ENCODE peak calls at places on chromosomes 16 and 17, in seven cellular contexts. One of them, this sample, is unnamed.

GRCh38 chr17:57782051-57782490 is 37.0 kb upstream of the CCDC182 start:
- DNase-seq in ovary: no peak
- DNase-seq in Peyer's patch: no peak
- DNase-seq in heart left ventricle: peak
- DNase-seq in K562: no peak
- DNase-seq in suprapubic skin: no peak
- DNase-seq in IMR-90: no peak
- DNase-seq in this sample: no peak

GRCh38 chr17:49822829-49823228 is 25.0 kb downstream of the TAC4 start:
- DNase-seq in K562: no peak
- DNase-seq in heart left ventricle: peak
- DNase-seq in IMR-90: peak
- DNase-seq in ovary: no peak
- DNase-seq in suprapubic skin: no peak
- DNase-seq in Peyer's patch: peak
- DNase-seq in this sample: no peak

GRCh38 chr16:54931041-54931756 is 534 bp downstream of the IRX5 start:
- DNase-seq in heart left ventricle: no peak
- DNase-seq in K562: peak
- DNase-seq in ovary: peak
- DNase-seq in IMR-90: no peak
- DNase-seq in suprapubic skin: no peak
- DNase-seq in Peyer's patch: no peak
- DNase-seq in this sample: no peak

GRCh38 chr16:16127469-16128116 is 95.7 kb downstream of the ABCC6 start:
- DNase-seq in K562: peak
- DNase-seq in suprapubic skin: peak
- DNase-seq in IMR-90: peak
- DNase-seq in Peyer's patch: peak
- DNase-seq in ovary: peak
- DNase-seq in heart left ventricle: peak
- DNase-seq in this sample: peak

GRCh38 chr17:34458266-34458665 is 95.2 kb upstream of the CCL1 start:
- DNase-seq in K562: no peak
- DNase-seq in IMR-90: no peak
- DNase-seq in suprapubic skin: no peak
- DNase-seq in Peyer's patch: no peak
- DNase-seq in ovary: no peak
- DNase-seq in heart left ventricle: no peak
- DNase-seq in this sample: no peak

GRCh38 chr16:6988846-6989245 is 343.8 kb upstream of the RBFOX1 start:
- DNase-seq in heart left ventricle: no peak
- DNase-seq in ovary: no peak
- DNase-seq in K562: no peak
- DNase-seq in Peyer's patch: no peak
- DNase-seq in IMR-90: no peak
- DNase-seq in suprapubic skin: no peak
- DNase-seq in this sample: no peak

GRCh38 chr16:2333772-2334379 is 6.7 kb downstream of the ABCA3 start:
- DNase-seq in K562: peak
- DNase-seq in suprapubic skin: no peak
- DNase-seq in IMR-90: no peak
- DNase-seq in ovary: no peak
- DNase-seq in Peyer's patch: peak
- DNase-seq in heart left ventricle: no peak
- DNase-seq in this sample: no peak

GRCh38 chr17:54937426-54937825 is 31.0 kb downstream of the COX11 start:
- DNase-seq in heart left ventricle: no peak
- DNase-seq in K562: no peak
- DNase-seq in suprapubic skin: no peak
- DNase-seq in IMR-90: no peak
- DNase-seq in ovary: no peak
- DNase-seq in Peyer's patch: no peak
- DNase-seq in this sample: no peak

GRCh38 chr16:4388275-4389021 is 16.8 kb downstream of the VASN start:
- DNase-seq in ovary: no peak
- DNase-seq in IMR-90: no peak
- DNase-seq in Peyer's patch: no peak
- DNase-seq in heart left ventricle: peak
- DNase-seq in suprapubic skin: no peak
- DNase-seq in K562: no peak
- DNase-seq in this sample: no peak

DNA sequence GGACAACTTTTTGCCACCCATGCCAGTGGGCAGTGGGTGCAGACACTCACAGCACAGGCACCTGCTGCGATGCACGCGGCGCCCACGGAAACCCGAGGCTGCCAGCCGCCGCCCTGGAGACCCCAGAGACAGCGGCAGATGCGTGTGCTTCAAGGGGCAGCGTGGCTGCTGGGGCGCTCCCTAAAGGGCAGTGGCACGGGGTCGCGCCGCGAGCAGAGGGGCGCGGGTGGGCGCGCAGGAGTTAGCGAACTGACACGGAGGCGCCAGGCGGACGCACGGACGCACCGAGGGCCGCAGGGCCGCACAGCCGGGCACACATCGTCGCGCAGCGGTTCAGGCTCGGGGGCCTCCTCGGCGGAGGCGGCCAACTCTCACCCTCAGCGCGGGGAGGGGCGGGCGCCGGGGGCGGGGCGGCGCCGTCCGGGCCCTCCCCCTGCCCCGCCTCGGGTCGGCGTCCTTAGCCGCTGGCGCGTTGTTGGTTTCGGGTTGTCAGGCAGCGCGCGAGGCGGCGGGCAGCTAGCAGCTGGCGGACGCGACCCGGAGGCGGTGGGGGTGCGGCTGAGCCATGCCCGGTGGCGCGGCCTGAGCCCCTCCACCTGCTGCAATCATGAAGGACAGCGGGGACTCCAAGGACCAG is at the start of gene KIF19:
- DNase-seq in suprapubic skin: no peak
- DNase-seq in IMR-90: no peak
- DNase-seq in Peyer's patch: peak
- DNase-seq in ovary: no peak
- DNase-seq in K562: peak
- DNase-seq in heart left ventricle: peak
- DNase-seq in this sample: no peak
- H3K4me3 ChIP-seq in suprapubic skin: peak
- H3K4me3 ChIP-seq in IMR-90: no peak
- H3K4me3 ChIP-seq in Peyer's patch: peak
- H3K4me3 ChIP-seq in ovary: peak
- H3K4me3 ChIP-seq in K562: no peak
- H3K4me3 ChIP-seq in heart left ventricle: peak
- H3K4me3 ChIP-seq in this sample: no peak

DNA sequence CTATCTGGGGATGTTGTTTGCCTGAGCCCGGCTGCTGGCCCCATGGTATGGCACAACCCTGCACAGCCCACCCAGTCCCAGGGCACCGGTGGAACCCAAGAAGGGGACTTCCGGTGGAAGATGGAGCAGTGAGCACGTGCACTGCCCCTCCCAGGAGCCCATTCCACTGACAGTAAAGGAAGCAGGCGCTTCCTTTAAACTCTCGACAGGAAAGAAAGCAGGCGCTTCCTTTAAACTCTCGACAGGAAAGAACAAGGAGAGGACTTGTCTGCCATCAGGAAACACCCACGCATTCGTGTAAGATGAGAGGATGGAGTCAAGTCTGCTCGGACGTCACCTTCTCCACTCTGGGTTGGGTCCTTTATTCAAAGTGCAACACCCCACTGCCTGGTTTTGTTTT is 53.7 kb downstream of the IL21R start:
- DNase-seq in Peyer's patch: no peak
- DNase-seq in heart left ventricle: no peak
- DNase-seq in IMR-90: no peak
- DNase-seq in ovary: no peak
- DNase-seq in suprapubic skin: no peak
- DNase-seq in K562: peak
- DNase-seq in this sample: no peak
- TF ChIP-seq POLR2A in Peyer's patch: no peak
- TF ChIP-seq POLR2A in heart left ventricle: no peak
- TF ChIP-seq POLR2A in IMR-90: no peak
- TF ChIP-seq POLR2A in ovary: no peak
- TF ChIP-seq POLR2A in suprapubic skin: no peak
- TF ChIP-seq POLR2A in K562: no peak
- TF ChIP-seq POLR2A in this sample: no peak

GRCh38 chr17:17206913-17207368 is 808 bp upstream of the PLD6 start:
- DNase-seq in heart left ventricle: no peak
- DNase-seq in suprapubic skin: no peak
- DNase-seq in Peyer's patch: no peak
- DNase-seq in ovary: no peak
- DNase-seq in K562: no peak
- DNase-seq in IMR-90: no peak
- DNase-seq in this sample: peak
- H3K4me3 ChIP-seq in heart left ventricle: no peak
- H3K4me3 ChIP-seq in suprapubic skin: peak
- H3K4me3 ChIP-seq in Peyer's patch: peak
- H3K4me3 ChIP-seq in ovary: no peak
- H3K4me3 ChIP-seq in K562: no peak
- H3K4me3 ChIP-seq in IMR-90: no peak
- H3K4me3 ChIP-seq in this sample: no peak

GRCh38 chr17:19753049-19753444 is 4.9 kb upstream of the ALDH3A1 start:
- DNase-seq in IMR-90: peak
- DNase-seq in ovary: no peak
- DNase-seq in K562: no peak
- DNase-seq in Peyer's patch: peak
- DNase-seq in heart left ventricle: peak
- DNase-seq in suprapubic skin: no peak
- DNase-seq in this sample: peak
- TF ChIP-seq POLR2A in IMR-90: no peak
- TF ChIP-seq POLR2A in ovary: no peak
- TF ChIP-seq POLR2A in K562: no peak
- TF ChIP-seq POLR2A in Peyer's patch: peak
- TF ChIP-seq POLR2A in heart left ventricle: no peak
- TF ChIP-seq POLR2A in suprapubic skin: no peak
- TF ChIP-seq POLR2A in this sample: no peak

DNA sequence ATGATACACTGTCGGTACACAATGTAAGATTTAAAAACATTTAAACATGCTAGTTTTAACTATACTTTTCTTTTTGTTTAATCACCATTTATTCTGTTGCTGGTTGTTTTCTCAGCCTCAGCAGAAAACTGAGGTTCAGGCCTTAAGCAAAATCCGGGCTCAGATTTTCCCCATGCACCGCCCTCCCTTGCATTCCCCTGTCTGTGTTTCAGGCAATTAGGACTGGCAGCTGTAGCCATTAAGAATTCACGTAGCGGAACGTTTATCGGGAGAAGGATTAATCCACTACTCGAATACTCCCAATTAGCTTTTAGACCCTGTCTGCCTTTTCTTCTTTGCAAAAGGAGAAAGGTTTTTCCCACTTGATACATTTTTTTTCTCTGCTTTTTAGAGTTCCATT is 173.0 kb downstream of the RPTOR start:
- DNase-seq in ovary: no peak
- DNase-seq in Peyer's patch: no peak
- DNase-seq in heart left ventricle: no peak
- DNase-seq in K562: no peak
- DNase-seq in IMR-90: no peak
- DNase-seq in suprapubic skin: no peak
- DNase-seq in this sample: no peak
- H3K4me3 ChIP-seq in ovary: no peak
- H3K4me3 ChIP-seq in Peyer's patch: no peak
- H3K4me3 ChIP-seq in heart left ventricle: no peak
- H3K4me3 ChIP-seq in K562: no peak
- H3K4me3 ChIP-seq in IMR-90: no peak
- H3K4me3 ChIP-seq in suprapubic skin: no peak
- H3K4me3 ChIP-seq in this sample: no peak

GRCh38 chr16:75483222-75483621 is 12.0 kb downstream of the CHST6 start:
- DNase-seq in Peyer's patch: no peak
- DNase-seq in suprapubic skin: no peak
- DNase-seq in ovary: no peak
- DNase-seq in heart left ventricle: no peak
- DNase-seq in K562: no peak
- DNase-seq in IMR-90: peak
- DNase-seq in this sample: no peak

GRCh38 chr16:75485230-75486013 is 9.8 kb downstream of the CHST6 start:
- DNase-seq in ovary: no peak
- DNase-seq in heart left ventricle: no peak
- DNase-seq in IMR-90: no peak
- DNase-seq in Peyer's patch: no peak
- DNase-seq in suprapubic skin: no peak
- DNase-seq in K562: no peak
- DNase-seq in this sample: no peak

GRCh38 chr16:75486666-75487313 is 8.5 kb downstream of the CHST6 start:
- DNase-seq in Peyer's patch: no peak
- DNase-seq in suprapubic skin: no peak
- DNase-seq in K562: no peak
- DNase-seq in IMR-90: no peak
- DNase-seq in heart left ventricle: no peak
- DNase-seq in ovary: no peak
- DNase-seq in this sample: no peak

GRCh38 chr16:75488322-75488721 is 6.9 kb downstream of the CHST6 start:
- DNase-seq in ovary: no peak
- DNase-seq in heart left ventricle: no peak
- DNase-seq in IMR-90: no peak
- DNase-seq in suprapubic skin: no peak
- DNase-seq in Peyer's patch: no peak
- DNase-seq in K562: no peak
- DNase-seq in this sample: no peak

GRCh38 chr16:75486014-75486404 is 9.2 kb downstream of the CHST6 start:
- DNase-seq in ovary: no peak
- DNase-seq in heart left ventricle: no peak
- DNase-seq in IMR-90: no peak
- DNase-seq in suprapubic skin: no peak
- DNase-seq in K562: no peak
- DNase-seq in Peyer's patch: peak
- DNase-seq in this sample: no peak
- TF ChIP-seq POLR2A in ovary: no peak
- TF ChIP-seq POLR2A in heart left ventricle: no peak
- TF ChIP-seq POLR2A in IMR-90: no peak
- TF ChIP-seq POLR2A in suprapubic skin: no peak
- TF ChIP-seq POLR2A in K562: no peak
- TF ChIP-seq POLR2A in Peyer's patch: no peak
- TF ChIP-seq POLR2A in this sample: no peak

GRCh38 chr17:71681427-71682173 is 439.2 kb upstream of the SOX9 start:
- DNase-seq in suprapubic skin: no peak
- DNase-seq in heart left ventricle: no peak
- DNase-seq in K562: no peak
- DNase-seq in Peyer's patch: peak
- DNase-seq in ovary: no peak
- DNase-seq in IMR-90: no peak
- DNase-seq in this sample: no peak
- H3K4me3 ChIP-seq in suprapubic skin: no peak
- H3K4me3 ChIP-seq in heart left ventricle: no peak
- H3K4me3 ChIP-seq in K562: no peak
- H3K4me3 ChIP-seq in Peyer's patch: peak
- H3K4me3 ChIP-seq in ovary: no peak
- H3K4me3 ChIP-seq in IMR-90: no peak
- H3K4me3 ChIP-seq in this sample: no peak

This sample was measured in lower leg skin.